ENCODE peak calls at places on chromosomes 7 and 10, in five cellular contexts. Z is progenitor cell of endocrine pancreas, H is HTR-8/SVneo, T is amygdala, D is cardiac septum. V is an unnamed sample.

GRCh38 chr10:114654829-114655575 is 3.1 kb downstream of the ABLIM1 start:
- DNase-seq in Z (no peak), H (no peak), T (no peak), D (no peak), V (no peak)

GRCh38 chr7:150968698-150969482 is 9.2 kb downstream of the KCNH2 start:
- DNase-seq in Z (no peak), H (no peak), T (no peak), D (no peak), V (no peak)

GRCh38 chr10:58593008-58593407 is 80.3 kb downstream of the BICC1 start:
- DNase-seq in Z (no peak), H (no peak), T (no peak), D (no peak), V (no peak)

GRCh38 chr10:110013615-110014293 is 6.0 kb downstream of the ADD3 start:
- DNase-seq in Z (no peak), H (no peak), T (no peak), D (no peak), V (no peak)

GRCh38 chr7:56091591-56091990 is 1.2 kb downstream of the PHKG1 start:
- DNase-seq in Z (no peak), H (no peak), T (peak), D (no peak), V (no peak)

GRCh38 chr7:101882595-101883564 is 65.5 kb downstream of the CUX1 start:
- DNase-seq in Z (no peak), H (peak), T (peak), D (peak), V (peak)

GRCh38 chr7:121797283-121798037 is 75.5 kb upstream of the PTPRZ1 start:
- DNase-seq in Z (no peak), H (no peak), T (peak), D (no peak), V (no peak)

GRCh38 chr10:55519264-55519663 is 718.2 kb upstream of the PCDH15 start:
- DNase-seq in Z (no peak), H (no peak), T (no peak), D (no peak), V (no peak)

GRCh38 chr10:128130051-128130450 is 3.8 kb upstream of the MKI67 start:
- DNase-seq in Z (no peak), H (no peak), T (no peak), D (no peak), V (no peak)

GRCh38 chr7:2471022-2471329 is 5.2 kb downstream of the GRIFIN start:
- DNase-seq in Z (no peak), H (no peak), T (no peak), D (no peak), V (no peak)

GRCh38 chr7:90574820-90575187 is 21.3 kb upstream of the CDK14 start:
- DNase-seq in Z (no peak), H (no peak), T (no peak), D (no peak), V (no peak)

GRCh38 chr7:74051193-74051592 is 23.2 kb downstream of the ELN start:
- DNase-seq in Z (no peak), H (no peak), T (no peak), D (no peak), V (no peak)

GRCh38 chr7:105478606-105479005 is 43.5 kb downstream of the PUS7 start:
- DNase-seq in Z (no peak), H (no peak), T (no peak), D (no peak), V (no peak)

GRCh38 chr10:97788552-97789442 is 17.0 kb upstream of the SFRP5 start:
- DNase-seq in Z (peak), H (no peak), T (no peak), D (no peak), V (no peak)

GRCh38 chr10:73641272-73642060 is at the start of gene MYOZ1:
- DNase-seq in Z (no peak), H (peak), T (no peak), D (no peak), V (peak)

GRCh38 chr7:95840953-95841950 is 68.9 kb downstream of the DYNC1I1 start:
- DNase-seq in Z (no peak), H (no peak), T (no peak), D (no peak), V (no peak)

GRCh38 chr7:37977243-37977642 is 56.8 kb downstream of the EPDR1 start:
- DNase-seq in Z (no peak), H (no peak), T (no peak), D (no peak), V (no peak)

GRCh38 chr10:119391430-119392313 is 150.8 kb downstream of the RGS10 start:
- DNase-seq in Z (no peak), H (no peak), T (no peak), D (no peak), V (no peak)

GRCh38 chr10:66928000-66928770 is 2.3 kb downstream of the LRRTM3 start:
- DNase-seq in Z (no peak), H (peak), T (peak), D (no peak), V (no peak)

GRCh38 chr10:91551856-91552255 is 81.0 kb downstream of the PPP1R3C start:
- DNase-seq in Z (no peak), H (peak), T (peak), D (no peak), V (no peak)

GRCh38 chr10:124409696-124410095 is 9.0 kb downstream of the OAT start:
- DNase-seq in Z (no peak), H (no peak), T (no peak), D (no peak), V (no peak)

GRCh38 chr10:6624392-6624791 is 44.3 kb upstream of the PRKCQ start:
- DNase-seq in Z (no peak), H (no peak), T (no peak), D (no peak), V (no peak)

GRCh38 chr10:102172288-102172687 is 20.1 kb downstream of the NOLC1 start:
- DNase-seq in Z (no peak), H (no peak), T (no peak), D (no peak), V (no peak)

GRCh38 chr10:70178139-70178725 is 7.9 kb upstream of the SAR1A start:
- DNase-seq in Z (no peak), H (no peak), T (no peak), D (no peak), V (no peak)

GRCh38 chr7:34277801-34278195 is 372.5 kb downstream of the BMPER start:
- DNase-seq in Z (no peak), H (no peak), T (no peak), D (no peak), V (no peak)

GRCh38 chr7:74364061-74364460 is 74.9 kb downstream of the CLIP2 start:
- DNase-seq in Z (no peak), H (no peak), T (no peak), D (no peak), V (peak)

GRCh38 chr7:5035276-5035675 is 10.4 kb upstream of the RBAK start:
- DNase-seq in Z (no peak), H (no peak), T (no peak), D (no peak), V (no peak)

GRCh38 chr7:136114966-136115762 is 138.0 kb upstream of the MTPN start:
- DNase-seq in Z (no peak), H (peak), T (no peak), D (no peak), V (peak)

GRCh38 chr10:24467094-24467493 is 256.6 kb downstream of the ARHGAP21 start:
- DNase-seq in Z (no peak), H (no peak), T (no peak), D (no peak), V (no peak)